ENCODE peak calls at places on chromosomes 11 and 22, in four cellular contexts. P is GM13977, C is NCI-H1436 treated with DMSO at 0.1 percent for 48 hours, T is tibial nerve. G is an unnamed sample.

GRCh38 chr11:85823816-85824215 is 12.9 kb upstream of the SYTL2 start:
- DNase-seq in P (no peak), C (no peak), T (no peak), G (no peak)

GRCh38 chr11:128573674-128574073 is 13.7 kb downstream of the ETS1 start:
- DNase-seq in P (no peak), C (no peak), T (no peak), G (no peak)

GRCh38 chr11:100984668-100985067 is 144.9 kb downstream of the PGR start:
- DNase-seq in P (peak; percentile 9), C (no peak), T (no peak), G (peak; percentile 8)

GRCh38 chr11:19656140-19656541 is 56.5 kb upstream of the NAV2 start:
- DNase-seq in P (no peak), C (no peak), T (no peak), G (no peak)

GRCh38 chr11:60756307-60757032 is at the start of gene MS4A15:
- DNase-seq in P (peak; percentile 48), C (no peak), T (no peak), G (peak; percentile 55)

GRCh38 chr22:46656856-46657654 is 36.9 kb downstream of the GRAMD4 start:
- DNase-seq in P (no peak), C (no peak), T (no peak), G (no peak)

GRCh38 chr11:126156814-126157213 is 54.6 kb downstream of the RPUSD4 start:
- DNase-seq in P (no peak), C (no peak), T (no peak), G (no peak)

GRCh38 chr22:31241936-31242335 is 29.8 kb downstream of the LIMK2 start:
- DNase-seq in P (no peak), C (no peak), T (no peak), G (no peak)

GRCh38 chr11:62458212-62459002 is 39.6 kb downstream of the SCGB1A1 start:
- DNase-seq in P (no peak), C (no peak), T (no peak), G (no peak)

GRCh38 chr22:50683086-50683993 is 10.7 kb downstream of the SHANK3 start:
- DNase-seq in P (no peak), C (no peak), T (no peak), G (peak; percentile 44)

GRCh38 chr22:37545703-37546435 is 14.4 kb upstream of the CDC42EP1 start:
- DNase-seq in P (no peak), C (no peak), T (peak; percentile 84), G (no peak)

GRCh38 chr11:35151241-35151640 is 12.3 kb downstream of the CD44 start:
- DNase-seq in P (no peak), C (no peak), T (no peak), G (no peak)

GRCh38 chr11:121608545-121609098 is 155.9 kb upstream of the SORL1-AS1 start:
- DNase-seq in P (no peak), C (no peak), T (no peak), G (no peak)

GRCh38 chr22:30238661-30239420 is 7.7 kb downstream of the LIF start:
- DNase-seq in P (no peak), C (no peak), T (no peak), G (no peak)

GRCh38 chr22:23744485-23744884 is 6.4 kb downstream of the ZNF70 start:
- DNase-seq in P (no peak), C (no peak), T (no peak), G (no peak)

GRCh38 chr11:70517996-70518907 is 119.9 kb downstream of the CTTN start:
- DNase-seq in P (no peak), C (no peak), T (no peak), G (no peak)

GRCh38 chr11:122197055-122197987 is 81.3 kb upstream of the BLID start:
- DNase-seq in P (no peak), C (no peak), T (no peak), G (no peak)

GRCh38 chr11:65420506-65421203 is 1.9 kb upstream of the NEAT1 start:
- DNase-seq in P (no peak), C (no peak), T (no peak), G (peak; percentile 14)

GRCh38 chr11:86395061-86395551 is 20.4 kb downstream of the CCDC81 start:
- DNase-seq in P (no peak), C (no peak), T (no peak), G (no peak)

GRCh38 chr11:43987384-43988039 is 45.1 kb downstream of the C11orf96 start:
- DNase-seq in P (no peak), C (no peak), T (peak; percentile 82), G (no peak)

GRCh38 chr11:14500181-14500651 is 605 bp upstream of the COPB1 start:
- DNase-seq in P (peak; percentile 60), C (no peak), T (peak; percentile 35), G (peak; percentile 52)